ENCODE peak calls at places on chromosomes 3 and 15, in seven cellular contexts. One of them, this sample, is unnamed.
A peak's percentile ranks its signal among the peaks of the same experiment; 100 is the strongest.

GRCh38 chr3:71104586-71104985 is 478.9 kb downstream of the FOXP1 start:
- DNase-seq in mesothelial cell of epicardium: no peak
- DNase-seq in T-helper 2 cell: no peak
- DNase-seq in fibroblast of mammary gland: no peak
- DNase-seq in endodermal cell: no peak
- DNase-seq in non-pigmented ciliary epithelial cell: no peak
- DNase-seq in smooth muscle cell of the brain vasculature: no peak
- DNase-seq in this sample: no peak

GRCh38 chr3:24709921-24710320 is 215.3 kb upstream of the THRB start:
- DNase-seq in mesothelial cell of epicardium: no peak
- DNase-seq in T-helper 2 cell: no peak
- DNase-seq in fibroblast of mammary gland: peak; percentile 14
- DNase-seq in endodermal cell: no peak
- DNase-seq in non-pigmented ciliary epithelial cell: no peak
- DNase-seq in smooth muscle cell of the brain vasculature: no peak
- DNase-seq in this sample: no peak

GRCh38 chr3:119902061-119902460 is 120.2 kb downstream of the NR1I2 start:
- DNase-seq in mesothelial cell of epicardium: no peak
- DNase-seq in T-helper 2 cell: no peak
- DNase-seq in fibroblast of mammary gland: no peak
- DNase-seq in endodermal cell: no peak
- DNase-seq in non-pigmented ciliary epithelial cell: no peak
- DNase-seq in smooth muscle cell of the brain vasculature: no peak
- DNase-seq in this sample: no peak

GRCh38 chr3:146037697-146038096 is 123.3 kb downstream of the PLOD2 start:
- DNase-seq in mesothelial cell of epicardium: no peak
- DNase-seq in T-helper 2 cell: no peak
- DNase-seq in fibroblast of mammary gland: peak; percentile 49
- DNase-seq in endodermal cell: no peak
- DNase-seq in non-pigmented ciliary epithelial cell: no peak
- DNase-seq in smooth muscle cell of the brain vasculature: no peak
- DNase-seq in this sample: no peak

GRCh38 chr3:129121016-129121791 is 400 bp downstream of the RAB43 start:
- DNase-seq in mesothelial cell of epicardium: no peak
- DNase-seq in T-helper 2 cell: peak; percentile 13
- DNase-seq in fibroblast of mammary gland: peak; percentile 19
- DNase-seq in endodermal cell: peak; percentile 76
- DNase-seq in non-pigmented ciliary epithelial cell: no peak
- DNase-seq in smooth muscle cell of the brain vasculature: no peak
- DNase-seq in this sample: peak; percentile 17

GRCh38 chr3:175951047-175951694 is 1092.0 kb downstream of the NAALADL2 start:
- DNase-seq in mesothelial cell of epicardium: no peak
- DNase-seq in T-helper 2 cell: no peak
- DNase-seq in fibroblast of mammary gland: peak; percentile 57
- DNase-seq in endodermal cell: no peak
- DNase-seq in non-pigmented ciliary epithelial cell: no peak
- DNase-seq in smooth muscle cell of the brain vasculature: no peak
- DNase-seq in this sample: no peak

GRCh38 chr3:136675150-136675858 is 76.9 kb downstream of the STAG1 start:
- DNase-seq in mesothelial cell of epicardium: no peak
- DNase-seq in T-helper 2 cell: no peak
- DNase-seq in fibroblast of mammary gland: no peak
- DNase-seq in endodermal cell: no peak
- DNase-seq in non-pigmented ciliary epithelial cell: no peak
- DNase-seq in smooth muscle cell of the brain vasculature: no peak
- DNase-seq in this sample: no peak

GRCh38 chr3:148158210-148158609 is 539.5 kb upstream of the AGTR1 start:
- DNase-seq in mesothelial cell of epicardium: no peak
- DNase-seq in T-helper 2 cell: no peak
- DNase-seq in fibroblast of mammary gland: peak; percentile 81
- DNase-seq in endodermal cell: no peak
- DNase-seq in non-pigmented ciliary epithelial cell: peak; percentile 74
- DNase-seq in smooth muscle cell of the brain vasculature: peak; percentile 57
- DNase-seq in this sample: no peak

GRCh38 chr3:4939276-4939675 is 40.0 kb upstream of the BHLHE40 start:
- DNase-seq in mesothelial cell of epicardium: no peak
- DNase-seq in T-helper 2 cell: no peak
- DNase-seq in fibroblast of mammary gland: peak; percentile 16
- DNase-seq in endodermal cell: no peak
- DNase-seq in non-pigmented ciliary epithelial cell: peak; percentile 15
- DNase-seq in smooth muscle cell of the brain vasculature: no peak
- DNase-seq in this sample: no peak

GRCh38 chr15:85162237-85162636 is 180.6 kb downstream of the PDE8A start:
- DNase-seq in mesothelial cell of epicardium: no peak
- DNase-seq in T-helper 2 cell: no peak
- DNase-seq in fibroblast of mammary gland: no peak
- DNase-seq in endodermal cell: no peak
- DNase-seq in non-pigmented ciliary epithelial cell: no peak
- DNase-seq in smooth muscle cell of the brain vasculature: no peak
- DNase-seq in this sample: no peak

GRCh38 chr3:107236661-107237375 is 140.4 kb upstream of the CCDC54 start:
- DNase-seq in mesothelial cell of epicardium: no peak
- DNase-seq in T-helper 2 cell: no peak
- DNase-seq in fibroblast of mammary gland: no peak
- DNase-seq in endodermal cell: no peak
- DNase-seq in non-pigmented ciliary epithelial cell: no peak
- DNase-seq in smooth muscle cell of the brain vasculature: no peak
- DNase-seq in this sample: no peak

GRCh38 chr3:142987080-142987700 is 14.2 kb upstream of the U2SURP start:
- DNase-seq in mesothelial cell of epicardium: no peak
- DNase-seq in T-helper 2 cell: no peak
- DNase-seq in fibroblast of mammary gland: peak; percentile 61
- DNase-seq in endodermal cell: no peak
- DNase-seq in non-pigmented ciliary epithelial cell: no peak
- DNase-seq in smooth muscle cell of the brain vasculature: no peak
- DNase-seq in this sample: no peak

GRCh38 chr3:52225452-52226228 is at the start of gene TLR9:
- DNase-seq in mesothelial cell of epicardium: no peak
- DNase-seq in T-helper 2 cell: no peak
- DNase-seq in fibroblast of mammary gland: no peak
- DNase-seq in endodermal cell: peak; percentile 51
- DNase-seq in non-pigmented ciliary epithelial cell: no peak
- DNase-seq in smooth muscle cell of the brain vasculature: no peak
- DNase-seq in this sample: no peak

GRCh38 chr15:85757073-85757938 is 37.4 kb downstream of the KLHL25 start:
- DNase-seq in mesothelial cell of epicardium: no peak
- DNase-seq in T-helper 2 cell: no peak
- DNase-seq in fibroblast of mammary gland: no peak
- DNase-seq in endodermal cell: no peak
- DNase-seq in non-pigmented ciliary epithelial cell: no peak
- DNase-seq in smooth muscle cell of the brain vasculature: no peak
- DNase-seq in this sample: no peak

GRCh38 chr3:31680072-31680870 is 147.5 kb downstream of the STT3B start:
- DNase-seq in mesothelial cell of epicardium: no peak
- DNase-seq in T-helper 2 cell: no peak
- DNase-seq in fibroblast of mammary gland: no peak
- DNase-seq in endodermal cell: peak; percentile 60
- DNase-seq in non-pigmented ciliary epithelial cell: no peak
- DNase-seq in smooth muscle cell of the brain vasculature: no peak
- DNase-seq in this sample: no peak

GRCh38 chr3:57755368-57756021 is 614 bp upstream of the SLMAP start:
- DNase-seq in mesothelial cell of epicardium: no peak
- DNase-seq in T-helper 2 cell: peak; percentile 36
- DNase-seq in fibroblast of mammary gland: peak; percentile 42
- DNase-seq in endodermal cell: no peak
- DNase-seq in non-pigmented ciliary epithelial cell: peak; percentile 30
- DNase-seq in smooth muscle cell of the brain vasculature: no peak
- DNase-seq in this sample: no peak

GRCh38 chr3:60720696-60721228 is 530.5 kb downstream of the FHIT start:
- DNase-seq in mesothelial cell of epicardium: no peak
- DNase-seq in T-helper 2 cell: no peak
- DNase-seq in fibroblast of mammary gland: peak; percentile 75
- DNase-seq in endodermal cell: no peak
- DNase-seq in non-pigmented ciliary epithelial cell: no peak
- DNase-seq in smooth muscle cell of the brain vasculature: no peak
- DNase-seq in this sample: no peak

GRCh38 chr15:61888074-61888780 is 172.0 kb downstream of the VPS13C start:
- DNase-seq in mesothelial cell of epicardium: no peak
- DNase-seq in T-helper 2 cell: no peak
- DNase-seq in fibroblast of mammary gland: no peak
- DNase-seq in endodermal cell: no peak
- DNase-seq in non-pigmented ciliary epithelial cell: no peak
- DNase-seq in smooth muscle cell of the brain vasculature: no peak
- DNase-seq in this sample: no peak

GRCh38 chr3:8538904-8539303 is 37.3 kb downstream of the LMCD1 start:
- DNase-seq in mesothelial cell of epicardium: no peak
- DNase-seq in T-helper 2 cell: no peak
- DNase-seq in fibroblast of mammary gland: peak; percentile 86
- DNase-seq in endodermal cell: no peak
- DNase-seq in non-pigmented ciliary epithelial cell: peak; percentile 78
- DNase-seq in smooth muscle cell of the brain vasculature: no peak
- DNase-seq in this sample: no peak

GRCh38 chr15:85030301-85031049 is 48.8 kb downstream of the PDE8A start:
- DNase-seq in mesothelial cell of epicardium: no peak
- DNase-seq in T-helper 2 cell: no peak
- DNase-seq in fibroblast of mammary gland: no peak
- DNase-seq in endodermal cell: no peak
- DNase-seq in non-pigmented ciliary epithelial cell: no peak
- DNase-seq in smooth muscle cell of the brain vasculature: no peak
- DNase-seq in this sample: no peak

GRCh38 chr15:73318463-73319351 is 50.1 kb downstream of the HCN4 start:
- DNase-seq in mesothelial cell of epicardium: no peak
- DNase-seq in T-helper 2 cell: no peak
- DNase-seq in fibroblast of mammary gland: peak; percentile 4
- DNase-seq in endodermal cell: peak; percentile 74
- DNase-seq in non-pigmented ciliary epithelial cell: no peak
- DNase-seq in smooth muscle cell of the brain vasculature: no peak
- DNase-seq in this sample: no peak

GRCh38 chr3:126679318-126679751 is 24.4 kb upstream of the TXNRD3 start:
- DNase-seq in mesothelial cell of epicardium: peak; percentile 59
- DNase-seq in T-helper 2 cell: peak; percentile 53
- DNase-seq in fibroblast of mammary gland: peak; percentile 70
- DNase-seq in endodermal cell: peak; percentile 98
- DNase-seq in non-pigmented ciliary epithelial cell: no peak
- DNase-seq in smooth muscle cell of the brain vasculature: peak; percentile 55
- DNase-seq in this sample: peak; percentile 59

GRCh38 chr3:99951701-99952100 is 134.0 kb downstream of the CMSS1 start:
- DNase-seq in mesothelial cell of epicardium: no peak
- DNase-seq in T-helper 2 cell: no peak
- DNase-seq in fibroblast of mammary gland: no peak
- DNase-seq in endodermal cell: no peak
- DNase-seq in non-pigmented ciliary epithelial cell: no peak
- DNase-seq in smooth muscle cell of the brain vasculature: no peak
- DNase-seq in this sample: no peak

GRCh38 chr3:186417791-186418190 is 55.8 kb upstream of the DGKG start:
- DNase-seq in mesothelial cell of epicardium: no peak
- DNase-seq in T-helper 2 cell: no peak
- DNase-seq in fibroblast of mammary gland: peak; percentile 97
- DNase-seq in endodermal cell: no peak
- DNase-seq in non-pigmented ciliary epithelial cell: peak; percentile 67
- DNase-seq in smooth muscle cell of the brain vasculature: no peak
- DNase-seq in this sample: no peak

GRCh38 chr3:62888180-62888579 is 13.0 kb upstream of the CADPS start:
- DNase-seq in mesothelial cell of epicardium: no peak
- DNase-seq in T-helper 2 cell: no peak
- DNase-seq in fibroblast of mammary gland: no peak
- DNase-seq in endodermal cell: peak; percentile 82
- DNase-seq in non-pigmented ciliary epithelial cell: no peak
- DNase-seq in smooth muscle cell of the brain vasculature: no peak
- DNase-seq in this sample: no peak

GRCh38 chr15:74378853-74379252 is 11.4 kb upstream of the CYP11A1 start:
- DNase-seq in mesothelial cell of epicardium: no peak
- DNase-seq in T-helper 2 cell: no peak
- DNase-seq in fibroblast of mammary gland: no peak
- DNase-seq in endodermal cell: no peak
- DNase-seq in non-pigmented ciliary epithelial cell: no peak
- DNase-seq in smooth muscle cell of the brain vasculature: no peak
- DNase-seq in this sample: no peak

GRCh38 chr3:24829632-24830229 is 335.1 kb upstream of the THRB start:
- DNase-seq in mesothelial cell of epicardium: peak; percentile 20
- DNase-seq in T-helper 2 cell: no peak
- DNase-seq in fibroblast of mammary gland: no peak
- DNase-seq in endodermal cell: peak; percentile 80
- DNase-seq in non-pigmented ciliary epithelial cell: no peak
- DNase-seq in smooth muscle cell of the brain vasculature: no peak
- DNase-seq in this sample: no peak

GRCh38 chr15:76258460-76258859 is 52.8 kb downstream of the ETFA start:
- DNase-seq in mesothelial cell of epicardium: no peak
- DNase-seq in T-helper 2 cell: no peak
- DNase-seq in fibroblast of mammary gland: no peak
- DNase-seq in endodermal cell: peak; percentile 38
- DNase-seq in non-pigmented ciliary epithelial cell: no peak
- DNase-seq in smooth muscle cell of the brain vasculature: no peak
- DNase-seq in this sample: no peak

GRCh38 chr15:95620934-95621579 is 709.4 kb upstream of the NR2F2 start:
- DNase-seq in mesothelial cell of epicardium: no peak
- DNase-seq in T-helper 2 cell: no peak
- DNase-seq in fibroblast of mammary gland: peak; percentile 65
- DNase-seq in endodermal cell: no peak
- DNase-seq in non-pigmented ciliary epithelial cell: no peak
- DNase-seq in smooth muscle cell of the brain vasculature: no peak
- DNase-seq in this sample: no peak

GRCh38 chr3:158308533-158308932 is 198.6 kb downstream of the RSRC1 start:
- DNase-seq in mesothelial cell of epicardium: no peak
- DNase-seq in T-helper 2 cell: no peak
- DNase-seq in fibroblast of mammary gland: no peak
- DNase-seq in endodermal cell: no peak
- DNase-seq in non-pigmented ciliary epithelial cell: no peak
- DNase-seq in smooth muscle cell of the brain vasculature: no peak
- DNase-seq in this sample: no peak

GRCh38 chr3:45034612-45035252 is 8.6 kb downstream of the CLEC3B start:
- DNase-seq in mesothelial cell of epicardium: no peak
- DNase-seq in T-helper 2 cell: no peak
- DNase-seq in fibroblast of mammary gland: no peak
- DNase-seq in endodermal cell: no peak
- DNase-seq in non-pigmented ciliary epithelial cell: no peak
- DNase-seq in smooth muscle cell of the brain vasculature: no peak
- DNase-seq in this sample: no peak

GRCh38 chr15:100291106-100291505 is 50.7 kb downstream of the ADAMTS17 start:
- DNase-seq in mesothelial cell of epicardium: no peak
- DNase-seq in T-helper 2 cell: no peak
- DNase-seq in fibroblast of mammary gland: peak; percentile 6
- DNase-seq in endodermal cell: no peak
- DNase-seq in non-pigmented ciliary epithelial cell: peak; percentile 8
- DNase-seq in smooth muscle cell of the brain vasculature: no peak
- DNase-seq in this sample: no peak

GRCh38 chr15:74179101-74179841 is 5.8 kb downstream of the ISLR start:
- DNase-seq in mesothelial cell of epicardium: no peak
- DNase-seq in T-helper 2 cell: no peak
- DNase-seq in fibroblast of mammary gland: peak; percentile 89
- DNase-seq in endodermal cell: no peak
- DNase-seq in non-pigmented ciliary epithelial cell: peak; percentile 68
- DNase-seq in smooth muscle cell of the brain vasculature: no peak
- DNase-seq in this sample: no peak

GRCh38 chr3:35184775-35185174 is 454.6 kb upstream of the ARPP21 start:
- DNase-seq in mesothelial cell of epicardium: no peak
- DNase-seq in T-helper 2 cell: no peak
- DNase-seq in fibroblast of mammary gland: peak; percentile 35
- DNase-seq in endodermal cell: no peak
- DNase-seq in non-pigmented ciliary epithelial cell: peak; percentile 75
- DNase-seq in smooth muscle cell of the brain vasculature: no peak
- DNase-seq in this sample: no peak

GRCh38 chr3:141345528-141345927 is 22.8 kb upstream of the ZBTB38 start:
- DNase-seq in mesothelial cell of epicardium: no peak
- DNase-seq in T-helper 2 cell: no peak
- DNase-seq in fibroblast of mammary gland: no peak
- DNase-seq in endodermal cell: no peak
- DNase-seq in non-pigmented ciliary epithelial cell: no peak
- DNase-seq in smooth muscle cell of the brain vasculature: no peak
- DNase-seq in this sample: no peak